ENCODE peak calls at places on chromosome 12, in five cellular contexts. H is stimulated activated CD8-positive, alpha-beta memory T cell treated with anti-CD3 and anti-CD28 coated beads, Interleukin-2, amount 100 ng/mL, for 1 hour; A is left cardiac atrium; B is EL; Z is GM19239. O is an unnamed sample.

GRCh38 chr12:104467346-104467837 is 10.6 kb downstream of the CHST11 start:
- DNase-seq in Z (no peak), H (no peak), B (no peak), A (no peak), O (no peak)

GRCh38 chr12:11849752-11850504 is 200.5 kb downstream of the ETV6 start:
- DNase-seq in A (no peak), B (no peak), Z (no peak), H (no peak), O (no peak)

GRCh38 chr12:88519802-88520435 is 60.4 kb downstream of the KITLG start:
- DNase-seq in Z (no peak), A (peak; percentile 20), B (no peak), H (no peak), O (no peak)

GRCh38 chr12:6927379-6927991 is at the start of gene ATN1:
- DNase-seq in B (peak; percentile 77), A (peak; percentile 86), Z (no peak), H (no peak), O (peak; percentile 41)

GRCh38 chr12:50195832-50196231 is 28.7 kb upstream of the CERS5 start:
- DNase-seq in B (no peak), Z (no peak), H (no peak), A (no peak), O (no peak)

GRCh38 chr12:75509621-75510020 is 1.8 kb downstream of the KRR1 start:
- DNase-seq in Z (no peak), B (no peak), H (no peak), A (no peak), O (no peak)

GRCh38 chr12:45762185-45763110 is 32.9 kb downstream of the ARID2 start:
- DNase-seq in Z (no peak), H (no peak), A (no peak), B (peak; percentile 44), O (peak; percentile 40)

GRCh38 chr12:123965382-123965781 is 7.2 kb downstream of the CCDC92 start:
- DNase-seq in A (no peak), B (no peak), H (no peak), Z (no peak), O (no peak)

GRCh38 chr12:26523708-26524150 is 309.3 kb downstream of the ITPR2 start:
- DNase-seq in B (peak; percentile 75), A (peak; percentile 91), H (no peak), Z (no peak), O (no peak)

GRCh38 chr12:113955109-113955970 is 10.8 kb downstream of the RBM19 start:
- DNase-seq in H (no peak), Z (no peak), B (peak; percentile 30), A (no peak), O (no peak)